ENCODE peak calls at places on chromosomes 12 and 14, in four cellular contexts. One of them, this sample, is unnamed.

GRCh38 chr14:50530358-50530757 is 2.0 kb downstream of the MAP4K5 start:
- DNase-seq in IMR-90: peak; percentile 69
- DNase-seq in transverse colon: no peak
- DNase-seq in A549: no peak
- DNase-seq in this sample: no peak

GRCh38 chr14:72779679-72780078 is 114.2 kb downstream of the DPF3 start:
- DNase-seq in A549: no peak
- DNase-seq in IMR-90: no peak
- DNase-seq in transverse colon: no peak
- DNase-seq in this sample: no peak

GRCh38 chr12:111607239-111607638 is 8.1 kb upstream of the ATXN2 start:
- DNase-seq in transverse colon: no peak
- DNase-seq in IMR-90: no peak
- DNase-seq in A549: no peak
- DNase-seq in this sample: no peak

GRCh38 chr12:91367234-91367849 is 184.7 kb upstream of the DCN start:
- DNase-seq in IMR-90: peak; percentile 18
- DNase-seq in transverse colon: no peak
- DNase-seq in A549: peak; percentile 29
- DNase-seq in this sample: no peak

GRCh38 chr14:47438650-47439140 is 236.7 kb downstream of the MDGA2 start:
- DNase-seq in transverse colon: no peak
- DNase-seq in A549: no peak
- DNase-seq in IMR-90: no peak
- DNase-seq in this sample: peak; percentile 3

GRCh38 chr12:43669373-43669772 is 89.2 kb downstream of the PUS7L start:
- DNase-seq in A549: no peak
- DNase-seq in transverse colon: no peak
- DNase-seq in IMR-90: no peak
- DNase-seq in this sample: no peak

GRCh38 chr12:25653487-25654175 is 100.5 kb upstream of the LMNTD1 start:
- DNase-seq in A549: no peak
- DNase-seq in IMR-90: no peak
- DNase-seq in transverse colon: no peak
- DNase-seq in this sample: no peak

GRCh38 chr12:90945070-90945649 is 9.8 kb downstream of the CCER1 start:
- DNase-seq in A549: peak; percentile 56
- DNase-seq in IMR-90: peak; percentile 49
- DNase-seq in transverse colon: no peak
- DNase-seq in this sample: peak; percentile 8

GRCh38 chr12:26867084-26867483 is 34.1 kb upstream of the ITPR2 start:
- DNase-seq in IMR-90: no peak
- DNase-seq in transverse colon: no peak
- DNase-seq in A549: no peak
- DNase-seq in this sample: no peak

GRCh38 chr12:103397536-103397935 is 98.2 kb downstream of the C12orf42 start:
- DNase-seq in IMR-90: no peak
- DNase-seq in transverse colon: no peak
- DNase-seq in A549: no peak
- DNase-seq in this sample: no peak

GRCh38 chr12:3045989-3046388 is 31.2 kb upstream of the TSPAN9 start:
- DNase-seq in A549: no peak
- DNase-seq in transverse colon: no peak
- DNase-seq in IMR-90: no peak
- DNase-seq in this sample: no peak

GRCh38 chr14:45785240-45785639 is 532.2 kb upstream of the MIS18BP1 start:
- DNase-seq in IMR-90: no peak
- DNase-seq in A549: peak; percentile 3
- DNase-seq in transverse colon: peak; percentile 76
- DNase-seq in this sample: no peak

GRCh38 chr12:54593135-54593534 is 4.7 kb upstream of the PPP1R1A start:
- DNase-seq in transverse colon: no peak
- DNase-seq in A549: no peak
- DNase-seq in IMR-90: no peak
- DNase-seq in this sample: no peak

GRCh38 chr14:91140672-91141071 is 26.8 kb downstream of the DGLUCY start:
- DNase-seq in IMR-90: no peak
- DNase-seq in A549: peak; percentile 67
- DNase-seq in transverse colon: peak; percentile 47
- DNase-seq in this sample: no peak

GRCh38 chr12:3944620-3945019 is 71.4 kb upstream of the PARP11 start:
- DNase-seq in A549: no peak
- DNase-seq in transverse colon: no peak
- DNase-seq in IMR-90: no peak
- DNase-seq in this sample: no peak

GRCh38 chr12:65891219-65891618 is 66.9 kb downstream of the HMGA2 start:
- DNase-seq in A549: no peak
- DNase-seq in transverse colon: no peak
- DNase-seq in IMR-90: peak; percentile 57
- DNase-seq in this sample: no peak

GRCh38 chr12:8156845-8157244 is at the start of gene ZNF705A:
- DNase-seq in transverse colon: no peak
- DNase-seq in A549: peak; percentile 76
- DNase-seq in IMR-90: peak; percentile 87
- DNase-seq in this sample: peak; percentile 10

GRCh38 chr14:58882577-58883018 is 244.8 kb downstream of the DACT1 start:
- DNase-seq in A549: no peak
- DNase-seq in transverse colon: no peak
- DNase-seq in IMR-90: peak; percentile 67
- DNase-seq in this sample: no peak

GRCh38 chr12:34396006-34396860 is 373.9 kb downstream of the ALG10 start:
- DNase-seq in transverse colon: peak; percentile 3
- DNase-seq in IMR-90: no peak
- DNase-seq in A549: no peak
- DNase-seq in this sample: no peak

GRCh38 chr12:11906284-11906935 is 164.3 kb upstream of the BCL2L14 start:
- DNase-seq in transverse colon: no peak
- DNase-seq in IMR-90: peak; percentile 63
- DNase-seq in A549: no peak
- DNase-seq in this sample: no peak

GRCh38 chr12:118334939-118335567 is 37.7 kb downstream of the TAOK3 start:
- DNase-seq in IMR-90: no peak
- DNase-seq in transverse colon: no peak
- DNase-seq in A549: no peak
- DNase-seq in this sample: no peak

GRCh38 chr12:110725267-110725666 is 17.4 kb downstream of the PPP1CC start:
- DNase-seq in A549: no peak
- DNase-seq in IMR-90: no peak
- DNase-seq in transverse colon: no peak
- DNase-seq in this sample: no peak

GRCh38 chr14:75401356-75401755 is 26.5 kb upstream of the JDP2 start:
- DNase-seq in IMR-90: peak; percentile 8
- DNase-seq in transverse colon: peak; percentile 57
- DNase-seq in A549: no peak
- DNase-seq in this sample: no peak

GRCh38 chr14:72812292-72812851 is 81.5 kb downstream of the DPF3 start:
- DNase-seq in IMR-90: no peak
- DNase-seq in transverse colon: peak; percentile 10
- DNase-seq in A549: no peak
- DNase-seq in this sample: no peak

GRCh38 chr12:12837025-12837872 is 24.1 kb downstream of the DDX47 start:
- DNase-seq in transverse colon: peak; percentile 72
- DNase-seq in A549: peak; percentile 81
- DNase-seq in IMR-90: peak; percentile 84
- DNase-seq in this sample: peak; percentile 52

GRCh38 chr12:107515446-107515958 is 170.1 kb upstream of the PWP1 start:
- DNase-seq in A549: peak; percentile 89
- DNase-seq in transverse colon: no peak
- DNase-seq in IMR-90: peak; percentile 93
- DNase-seq in this sample: peak; percentile 87

GRCh38 chr14:89495718-89496117 is 78.7 kb upstream of the FOXN3 start:
- DNase-seq in A549: no peak
- DNase-seq in IMR-90: no peak
- DNase-seq in transverse colon: no peak
- DNase-seq in this sample: no peak

GRCh38 chr14:58768977-58769376 is 131.2 kb downstream of the DACT1 start:
- DNase-seq in IMR-90: no peak
- DNase-seq in transverse colon: no peak
- DNase-seq in A549: no peak
- DNase-seq in this sample: no peak

GRCh38 chr12:114476159-114476558 is 70.2 kb upstream of the TBX5 start:
- DNase-seq in IMR-90: peak; percentile 66
- DNase-seq in A549: peak; percentile 49
- DNase-seq in transverse colon: no peak
- DNase-seq in this sample: no peak

GRCh38 chr12:49264466-49264872 is 413 bp upstream of the TUBA1C start:
- DNase-seq in A549: no peak
- DNase-seq in transverse colon: no peak
- DNase-seq in IMR-90: no peak
- DNase-seq in this sample: no peak

GRCh38 chr12:64696065-64696741 is 63.0 kb downstream of the GNS start:
- DNase-seq in IMR-90: peak; percentile 43
- DNase-seq in A549: peak; percentile 53
- DNase-seq in transverse colon: no peak
- DNase-seq in this sample: no peak

GRCh38 chr12:107514887-107515445 is 170.6 kb upstream of the PWP1 start:
- DNase-seq in IMR-90: peak; percentile 67
- DNase-seq in A549: peak; percentile 72
- DNase-seq in transverse colon: no peak
- DNase-seq in this sample: peak; percentile 40

GRCh38 chr14:57712698-57713097 is 153.2 kb downstream of the SLC35F4 start:
- DNase-seq in transverse colon: no peak
- DNase-seq in IMR-90: no peak
- DNase-seq in A549: no peak
- DNase-seq in this sample: no peak

GRCh38 chr12:77325505-77325904 is 260.1 kb upstream of the E2F7 start:
- DNase-seq in A549: no peak
- DNase-seq in IMR-90: no peak
- DNase-seq in transverse colon: no peak
- DNase-seq in this sample: no peak

DNA sequence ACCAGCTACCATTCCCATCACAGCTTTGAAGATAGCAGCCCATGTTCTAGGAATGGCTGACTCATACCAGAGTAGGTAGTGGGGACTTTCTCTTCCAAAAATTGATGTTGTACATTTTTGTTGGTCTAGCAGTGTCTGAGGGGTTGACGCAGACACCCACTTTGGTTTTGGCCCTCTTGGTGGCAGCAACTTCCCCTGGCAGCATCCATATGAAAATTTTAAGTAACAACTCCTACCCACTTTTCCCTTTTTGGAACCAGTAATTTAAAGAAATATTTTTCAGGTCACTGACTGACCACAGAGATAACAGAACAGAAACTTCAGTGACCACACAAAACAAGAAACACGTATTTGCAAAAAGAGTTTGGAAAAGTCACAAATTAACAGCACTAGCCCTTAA is 162.0 kb upstream of the TMCC3 start:
- DNase-seq in IMR-90: no peak
- DNase-seq in A549: no peak
- DNase-seq in transverse colon: no peak
- DNase-seq in this sample: no peak
- TF ChIP-seq POLR2A in IMR-90: no peak
- TF ChIP-seq POLR2A in A549: no peak
- TF ChIP-seq POLR2A in transverse colon: no peak
- TF ChIP-seq POLR2A in this sample: no peak

GRCh38 chr14:78978896-78979295 is 808.7 kb downstream of the NRXN3 start:
- DNase-seq in IMR-90: no peak
- DNase-seq in A549: no peak
- DNase-seq in transverse colon: no peak
- DNase-seq in this sample: no peak

GRCh38 chr14:78985668-78986073 is 815.5 kb downstream of the NRXN3 start:
- DNase-seq in A549: no peak
- DNase-seq in transverse colon: no peak
- DNase-seq in IMR-90: no peak
- DNase-seq in this sample: no peak

GRCh38 chr14:78983126-78983525 is 813.0 kb downstream of the NRXN3 start:
- DNase-seq in IMR-90: peak; percentile 68
- DNase-seq in transverse colon: no peak
- DNase-seq in A549: no peak
- DNase-seq in this sample: no peak

GRCh38 chr14:78987006-78987405 is 816.8 kb downstream of the NRXN3 start:
- DNase-seq in IMR-90: no peak
- DNase-seq in transverse colon: no peak
- DNase-seq in A549: no peak
- DNase-seq in this sample: no peak

DNA sequence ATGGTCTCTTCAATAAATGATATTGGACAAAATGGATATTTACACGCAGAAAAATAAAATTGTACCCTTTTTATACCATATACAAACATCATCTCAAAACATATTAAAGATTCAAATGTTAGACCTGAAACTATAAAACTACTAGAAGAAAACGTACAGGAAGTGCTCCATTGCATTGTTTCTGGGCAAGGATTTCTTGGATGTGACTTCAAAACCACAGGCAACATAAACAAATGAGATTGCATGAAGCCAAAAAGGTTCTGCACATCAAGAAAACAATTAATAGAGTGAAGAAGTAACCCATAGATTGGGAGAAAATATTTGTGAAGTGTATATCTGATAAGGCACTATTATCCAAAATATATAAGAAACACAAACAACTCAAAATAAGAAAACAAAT is 812.4 kb downstream of the NRXN3 start:
- DNase-seq in A549: no peak
- DNase-seq in transverse colon: no peak
- DNase-seq in IMR-90: peak; percentile 47
- DNase-seq in this sample: no peak
- TF ChIP-seq POLR2A in A549: no peak
- TF ChIP-seq POLR2A in transverse colon: no peak
- TF ChIP-seq POLR2A in IMR-90: no peak
- TF ChIP-seq POLR2A in this sample: no peak

GRCh38 chr14:61750708-61751474 is 11.3 kb upstream of the SNAPC1 start:
- DNase-seq in A549: peak; percentile 83
- DNase-seq in transverse colon: peak; percentile 91
- DNase-seq in IMR-90: peak; percentile 59
- DNase-seq in this sample: no peak

GRCh38 chr14:61747342-61747741 is 14.9 kb upstream of the SNAPC1 start:
- DNase-seq in transverse colon: no peak
- DNase-seq in IMR-90: no peak
- DNase-seq in A549: no peak
- DNase-seq in this sample: no peak

GRCh38 chr14:61749867-61750266 is 12.4 kb upstream of the SNAPC1 start:
- DNase-seq in IMR-90: no peak
- DNase-seq in transverse colon: peak; percentile 44
- DNase-seq in A549: peak; percentile 65
- DNase-seq in this sample: no peak

GRCh38 chr14:61751475-61751989 is 10.7 kb upstream of the SNAPC1 start:
- DNase-seq in transverse colon: no peak
- DNase-seq in A549: no peak
- DNase-seq in IMR-90: no peak
- DNase-seq in this sample: no peak

DNA sequence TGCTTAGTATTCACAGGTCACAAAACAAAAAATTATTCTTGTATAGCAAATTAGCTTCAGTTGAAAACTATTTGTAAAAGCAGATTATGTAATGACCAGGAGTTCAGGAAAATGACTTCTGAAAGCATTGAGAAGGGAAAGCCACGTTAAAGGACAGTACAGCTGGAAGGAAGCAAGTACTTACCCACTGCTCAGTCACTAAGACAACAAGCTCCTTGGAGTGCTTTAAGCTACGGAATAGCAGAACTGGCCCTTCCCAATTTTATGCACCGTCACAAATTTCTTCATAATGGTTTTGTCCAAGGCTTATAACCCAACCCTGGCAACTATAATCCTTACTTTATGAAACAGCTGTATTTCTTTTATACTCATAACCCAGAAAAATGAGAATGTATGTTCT is 13.0 kb upstream of the SNAPC1 start:
- DNase-seq in A549: peak; percentile 53
- DNase-seq in IMR-90: peak; percentile 37
- DNase-seq in transverse colon: no peak
- DNase-seq in this sample: no peak
- TF ChIP-seq POLR2A in A549: no peak
- TF ChIP-seq POLR2A in IMR-90: no peak
- TF ChIP-seq POLR2A in transverse colon: no peak
- TF ChIP-seq POLR2A in this sample: no peak

GRCh38 chr12:93570552-93571359 is 1.7 kb upstream of the SOCS2 start:
- DNase-seq in A549: peak; percentile 94
- DNase-seq in IMR-90: peak; percentile 92
- DNase-seq in transverse colon: peak; percentile 96
- DNase-seq in this sample: peak; percentile 81
- TF ChIP-seq POLR2A in A549: peak; percentile 31
- TF ChIP-seq POLR2A in IMR-90: peak; percentile 40
- TF ChIP-seq POLR2A in transverse colon: peak; percentile 69
- TF ChIP-seq POLR2A in this sample: peak; percentile 45